ENCODE peak calls at places on chromosomes 7 and 10, in ten cellular contexts. R is cardiac muscle cell; X is CD8-positive, alpha-beta T cell; D is sigmoid colon; B is CD4-positive, alpha-beta T cell; A is iPS DF 6.9; P is naive thymus-derived CD4-positive, alpha-beta T cell; C is tibial artery; E is HCT116; Y is mesendoderm. U is an unnamed sample.

GRCh38 chr7:100801833-100802568 is 25.3 kb downstream of the EPHB4 start:
- DNase-seq in R (peak; percentile 76), X (no peak), D (peak; percentile 85), B (no peak), A (no peak), P (no peak), C (no peak), E (no peak), Y (peak; percentile 87), U (no peak)

GRCh38 chr10:70549962-70550845 is 52.3 kb downstream of the PRF1 start:
- DNase-seq in R (peak; percentile 70), X (peak; percentile 80), D (no peak), B (peak; percentile 71), A (peak; percentile 57), P (peak; percentile 69), C (peak; percentile 65), E (peak; percentile 42), Y (peak; percentile 73), U (peak; percentile 21)

GRCh38 chr10:110416776-110417732 is 80.7 kb upstream of the DUSP5 start:
- DNase-seq in R (no peak), X (no peak), D (no peak), B (no peak), A (no peak), P (no peak), C (no peak), E (no peak), Y (no peak), U (no peak)

GRCh38 chr7:146129296-146129695 is 12.7 kb downstream of the CNTNAP2 start:
- DNase-seq in R (no peak), X (no peak), D (no peak), B (no peak), A (no peak), P (no peak), C (no peak), E (no peak), Y (peak; percentile 19), U (no peak)

GRCh38 chr7:39465055-39465929 is 100.9 kb upstream of the YAE1 start:
- DNase-seq in R (peak; percentile 78), X (peak; percentile 21), D (no peak), B (no peak), A (peak; percentile 48), P (peak; percentile 36), C (no peak), E (peak; percentile 56), Y (peak; percentile 82), U (no peak)

GRCh38 chr10:112792487-112793196 is 157.4 kb upstream of the TCF7L2 start:
- DNase-seq in R (peak; percentile 78), X (no peak), D (peak; percentile 86), B (no peak), A (no peak), P (no peak), C (peak; percentile 87), E (no peak), Y (peak; percentile 35), U (no peak)

GRCh38 chr10:129954916-129955315 is 9.2 kb downstream of the EBF3 start:
- DNase-seq in R (no peak), X (no peak), D (no peak), B (no peak), A (no peak), P (no peak), C (no peak), E (no peak), Y (no peak), U (no peak)

GRCh38 chr7:127447326-127447945 is 54.9 kb upstream of the ZNF800 start:
- DNase-seq in R (peak; percentile 42), X (peak; percentile 53), D (no peak), B (peak; percentile 18), A (peak; percentile 55), P (peak; percentile 66), C (no peak), E (peak; percentile 74), Y (peak; percentile 93), U (no peak)

GRCh38 chr7:29229946-29230345 is 35.4 kb downstream of the CHN2 start:
- DNase-seq in R (no peak), X (no peak), D (no peak), B (no peak), A (no peak), P (no peak), C (no peak), E (no peak), Y (no peak), U (no peak)

GRCh38 chr7:29229056-29229455 is 34.5 kb downstream of the CHN2 start:
- DNase-seq in R (no peak), X (no peak), D (no peak), B (no peak), A (no peak), P (no peak), C (no peak), E (no peak), Y (no peak), U (no peak)

GRCh38 chr7:29231671-29232267 is 37.2 kb downstream of the CHN2 start:
- DNase-seq in R (no peak), X (no peak), D (no peak), B (no peak), A (no peak), P (no peak), C (no peak), E (no peak), Y (no peak), U (no peak)

GRCh38 chr7:29228289-29229011 is 33.9 kb downstream of the CHN2 start:
- DNase-seq in R (no peak), X (no peak), D (no peak), B (no peak), A (no peak), P (no peak), C (no peak), E (no peak), Y (no peak), U (no peak)

DNA sequence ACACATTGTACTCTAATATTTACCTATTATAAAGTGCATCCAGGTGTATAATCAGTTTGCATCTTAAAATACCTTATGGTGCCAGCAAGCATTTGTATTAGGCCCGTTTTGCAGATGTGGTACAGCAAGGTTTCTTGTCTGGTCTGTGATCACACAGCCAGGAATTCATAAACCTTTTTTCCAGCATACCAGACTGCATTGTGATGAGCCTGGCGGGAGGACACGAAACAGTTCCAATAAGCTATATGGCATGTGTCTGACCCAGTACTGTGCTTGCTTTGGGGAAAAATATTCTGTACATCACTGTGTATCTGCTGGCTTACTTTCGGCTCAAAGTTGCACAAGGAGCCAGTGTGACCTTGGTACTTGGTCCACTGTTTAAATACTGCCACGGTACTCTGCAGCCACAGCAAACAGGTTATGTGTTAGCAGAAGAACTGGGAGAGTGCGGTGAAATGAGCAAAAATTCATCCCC is 36.3 kb downstream of the CHN2 start:
- DNase-seq in R (no peak), X (no peak), D (no peak), B (no peak), A (no peak), P (no peak), C (no peak), E (no peak), Y (no peak), U (no peak)
- H3K27ac ChIP-seq in R (no peak overlapping the region), X (no peak overlapping the region), D (no peak overlapping the region), B (no peak overlapping the region), A (no peak overlapping the region), P (no peak overlapping the region), C (no peak overlapping the region), E (no peak overlapping the region), Y (no peak overlapping the region), U (no peak overlapping the region)

DNA sequence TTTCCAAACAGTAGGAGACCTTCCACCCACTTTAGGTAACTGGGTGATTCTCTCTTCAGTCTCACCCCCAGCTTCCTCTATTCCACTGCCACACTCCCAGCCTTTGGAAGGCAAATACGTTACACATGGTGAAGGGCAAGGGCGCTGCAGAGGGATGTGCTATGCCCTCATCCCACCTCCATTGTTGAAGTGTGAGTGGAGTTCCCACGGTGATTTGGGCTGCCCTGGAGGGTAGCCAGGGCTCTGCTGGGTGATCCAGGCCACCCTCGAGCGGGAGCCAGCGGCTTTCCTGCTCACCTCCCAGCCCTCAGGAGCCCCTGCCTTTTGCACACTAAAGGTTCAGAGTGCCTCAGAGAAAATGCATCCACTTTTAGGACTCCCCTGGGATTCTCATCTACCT is 181.1 kb downstream of the ZMYND11 start:
- DNase-seq in R (no peak), X (no peak), D (no peak), B (no peak), A (no peak), P (no peak), C (no peak), E (no peak), Y (no peak), U (no peak)
- H3K27ac ChIP-seq in R (no peak overlapping the region), X (no peak overlapping the region), D (no peak overlapping the region), B (no peak overlapping the region), A (no peak overlapping the region), P (no peak overlapping the region), C (no peak overlapping the region), E (no peak overlapping the region), Y (no peak overlapping the region), U (no peak overlapping the region)

GRCh38 chr10:100163704-100164621 is 21.9 kb downstream of the ERLIN1 start:
- DNase-seq in R (peak; percentile 27), X (no peak), D (no peak), B (no peak), A (no peak), P (no peak), C (no peak), E (no peak), Y (no peak), U (no peak)

GRCh38 chr10:100173035-100173434 is 12.8 kb downstream of the ERLIN1 start:
- DNase-seq in R (no peak), X (no peak), D (no peak), B (no peak), A (no peak), P (no peak), C (no peak), E (no peak), Y (no peak), U (no peak)

GRCh38 chr10:100167521-100168312 is 18.1 kb downstream of the ERLIN1 start:
- DNase-seq in R (no peak), X (no peak), D (no peak), B (no peak), A (no peak), P (no peak), C (no peak), E (no peak), Y (no peak), U (no peak)

GRCh38 chr10:100172349-100172748 is 13.5 kb downstream of the ERLIN1 start:
- DNase-seq in R (no peak), X (no peak), D (no peak), B (no peak), A (no peak), P (no peak), C (no peak), E (no peak), Y (no peak), U (no peak)

GRCh38 chr10:100168313-100168643 is 17.6 kb downstream of the ERLIN1 start:
- DNase-seq in R (no peak), X (no peak), D (no peak), B (no peak), A (no peak), P (no peak), C (no peak), E (no peak), Y (no peak), U (no peak)
- H3K27ac ChIP-seq in R (no peak overlapping the region), X (no peak overlapping the region), D (peak overlapping the region; percentile 29), B (no peak overlapping the region), A (no peak overlapping the region), P (peak overlapping the region; percentile 58), C (no peak overlapping the region), E (no peak overlapping the region), Y (no peak overlapping the region), U (no peak overlapping the region)

DNA sequence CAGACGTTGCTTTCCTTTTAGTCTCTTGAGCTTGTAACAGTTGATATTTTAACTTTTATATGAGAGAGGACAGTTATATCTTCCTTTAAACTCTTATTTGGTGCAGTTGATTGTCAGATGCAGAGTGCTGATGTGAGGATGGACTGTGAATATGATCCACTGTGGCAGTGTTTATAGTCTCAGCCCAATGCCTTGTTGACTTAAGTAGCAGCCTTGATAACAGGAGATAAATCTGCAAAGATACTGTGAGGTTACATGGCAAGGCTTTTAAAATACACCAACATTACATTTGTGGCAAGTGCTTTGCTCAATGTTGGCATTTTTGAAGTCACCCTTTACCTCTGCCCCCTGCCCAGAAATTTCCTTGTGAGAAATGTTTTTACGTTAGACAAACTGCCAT is 206.7 kb downstream of the AUTS2 start:
- DNase-seq in R (no peak), X (no peak), D (no peak), B (no peak), A (no peak), P (no peak), C (no peak), E (no peak), Y (peak; percentile 58), U (no peak)
- H3K27ac ChIP-seq in R (peak overlapping the region; percentile 32), X (no peak overlapping the region), D (no peak overlapping the region), B (no peak overlapping the region), A (no peak overlapping the region), P (no peak overlapping the region), C (no peak overlapping the region), E (no peak overlapping the region), Y (no peak overlapping the region), U (no peak overlapping the region)

U was measured in caudate nucleus.